ENCODE peak calls at places on chromosomes 1 and 21, in four cellular contexts. J, T, D and Q are unnamed samples.

GRCh38 chr21:36636439-36636838 is 62.5 kb upstream of the SIM2 start:
- DNase-seq in J (no peak), T (no peak), D (no peak), Q (no peak)

GRCh38 chr1:78591971-78592370 is 28.3 kb upstream of the IFI44L start:
- DNase-seq in J (no peak), D (no peak), T (no peak), Q (no peak)

GRCh38 chr1:168335500-168335899 is 54.8 kb downstream of the TBX19 start:
- DNase-seq in J (no peak), T (no peak), D (no peak), Q (no peak)

GRCh38 chr1:25815208-25816111 is 4.3 kb upstream of the MTFR1L start:
- DNase-seq in T (no peak), D (no peak), J (no peak), Q (no peak)

GRCh38 chr1:198118136-198118535 is 38.7 kb upstream of the NEK7 start:
- DNase-seq in T (no peak), D (no peak), J (no peak), Q (no peak)

GRCh38 chr1:1122981-1123480 is 7.1 kb upstream of the C1orf159 start:
- DNase-seq in D (peak; percentile 74), J (peak; percentile 61), T (no peak), Q (no peak)

GRCh38 chr1:83113686-83114085 is 885.2 kb downstream of the TTLL7 start:
- DNase-seq in T (no peak), D (no peak), J (no peak), Q (no peak)

GRCh38 chr1:203000217-203000944 is 6.8 kb upstream of the TMEM183A start:
- DNase-seq in T (no peak), D (no peak), J (no peak), Q (no peak)

GRCh38 chr1:179129702-179130473 is 48.0 kb downstream of the TOR3A start:
- DNase-seq in T (peak; percentile 59), D (no peak), J (no peak), Q (peak; percentile 10)

GRCh38 chr1:17909634-17910033 is 154.5 kb downstream of the ACTL8 start:
- DNase-seq in T (no peak), D (no peak), J (no peak), Q (peak; percentile 23)

GRCh38 chr1:39170731-39171375 is 33.6 kb upstream of the MACF1 start:
- DNase-seq in D (no peak), J (peak; percentile 29), T (no peak), Q (peak; percentile 35)

GRCh38 chr1:207752456-207753132 is 740 bp downstream of the CD46 start:
- DNase-seq in D (peak; percentile 87), J (peak; percentile 28), T (no peak), Q (peak; percentile 60)

GRCh38 chr1:213651077-213651476 is 336.7 kb upstream of the PROX1 start:
- DNase-seq in T (no peak), J (no peak), D (no peak), Q (no peak)

GRCh38 chr1:238960071-238960470 is 426.3 kb upstream of the CHRM3 start:
- DNase-seq in J (no peak), D (no peak), T (no peak), Q (no peak)

GRCh38 chr1:242534753-242535152 is 10.3 kb upstream of the PLD5 start:
- DNase-seq in J (no peak), T (no peak), D (no peak), Q (no peak)

DNA sequence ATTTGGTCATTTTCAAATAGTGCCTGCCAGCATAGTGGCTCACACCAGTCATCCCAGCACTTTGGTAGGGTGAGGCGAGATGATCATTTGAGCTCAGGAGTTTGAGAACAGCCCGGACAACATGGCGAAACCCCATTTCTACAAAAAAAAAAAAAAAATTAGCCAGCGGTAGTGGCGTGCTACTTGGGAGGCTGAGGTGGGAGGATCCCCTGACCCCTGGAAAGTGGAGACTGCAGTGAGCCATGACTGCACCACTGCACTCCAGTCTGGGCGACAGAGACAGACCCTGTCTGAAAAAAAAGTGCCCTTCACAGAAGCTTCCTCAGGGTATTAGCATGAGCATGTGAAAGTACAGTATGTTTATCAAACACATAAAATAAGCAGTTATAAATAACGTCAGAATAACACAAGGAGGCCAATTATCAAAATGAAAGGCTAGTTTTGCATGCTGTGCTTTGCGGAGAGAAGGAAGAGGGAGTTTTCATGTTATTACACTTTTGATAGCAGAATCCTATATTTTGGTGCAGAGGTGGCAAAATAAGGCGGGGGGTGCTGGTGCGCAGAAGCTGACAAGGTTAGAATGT is 785 bp upstream of the METTL13 start:
- DNase-seq in J (no peak), T (no peak), D (no peak), Q (no peak)
- TF ChIP-seq NFIC in J (no peak), T (no peak), D (no peak), Q (no peak)

DNA sequence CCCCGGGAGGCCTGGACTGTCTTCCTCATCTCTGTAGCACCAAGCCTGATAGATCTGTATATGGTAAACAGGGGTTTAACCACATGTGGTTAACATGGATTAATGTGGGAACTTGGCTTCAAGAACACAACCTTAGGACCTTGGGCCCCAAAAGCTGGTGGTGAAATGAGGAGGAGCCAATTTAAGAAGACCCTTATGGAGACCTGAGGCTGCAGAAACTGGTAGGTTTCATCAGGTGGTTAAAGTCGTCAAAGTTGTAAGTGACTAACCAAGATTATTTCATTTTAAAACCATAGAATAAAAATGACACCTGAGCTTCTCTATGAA is 14.0 kb downstream of the THEMIS2 start:
- DNase-seq in J (no peak), T (no peak), D (no peak), Q (no peak)
- TF ChIP-seq NFIC in J (no peak), T (no peak), D (no peak), Q (no peak)

GRCh38 chr1:109761227-109762038 is 2.3 kb downstream of the EPS8L3 start:
- DNase-seq in D (no peak), T (no peak), J (peak; percentile 28), Q (no peak)

GRCh38 chr1:109756848-109757521 is 6.7 kb downstream of the EPS8L3 start:
- DNase-seq in T (no peak), J (no peak), D (no peak), Q (no peak)

GRCh38 chr1:109759513-109760334 is 4.0 kb downstream of the EPS8L3 start:
- DNase-seq in D (no peak), J (no peak), T (no peak), Q (no peak)

GRCh38 chr1:109760581-109761226 is 3.0 kb downstream of the EPS8L3 start:
- DNase-seq in D (no peak), J (no peak), T (no peak), Q (no peak)

GRCh38 chr1:109757936-109758786 is 5.6 kb downstream of the EPS8L3 start:
- DNase-seq in J (no peak), T (no peak), D (no peak), Q (no peak)
- TF ChIP-seq NFIC in J (no peak), T (no peak), D (no peak), Q (no peak)

GRCh38 chr1:8317647-8318360 is at the start of gene SLC45A1:
- DNase-seq in T (no peak), J (peak; percentile 97), D (no peak), Q (peak; percentile 95)
- TF ChIP-seq NFIC in T (no peak), J (no peak), D (no peak), Q (no peak)

DNA sequence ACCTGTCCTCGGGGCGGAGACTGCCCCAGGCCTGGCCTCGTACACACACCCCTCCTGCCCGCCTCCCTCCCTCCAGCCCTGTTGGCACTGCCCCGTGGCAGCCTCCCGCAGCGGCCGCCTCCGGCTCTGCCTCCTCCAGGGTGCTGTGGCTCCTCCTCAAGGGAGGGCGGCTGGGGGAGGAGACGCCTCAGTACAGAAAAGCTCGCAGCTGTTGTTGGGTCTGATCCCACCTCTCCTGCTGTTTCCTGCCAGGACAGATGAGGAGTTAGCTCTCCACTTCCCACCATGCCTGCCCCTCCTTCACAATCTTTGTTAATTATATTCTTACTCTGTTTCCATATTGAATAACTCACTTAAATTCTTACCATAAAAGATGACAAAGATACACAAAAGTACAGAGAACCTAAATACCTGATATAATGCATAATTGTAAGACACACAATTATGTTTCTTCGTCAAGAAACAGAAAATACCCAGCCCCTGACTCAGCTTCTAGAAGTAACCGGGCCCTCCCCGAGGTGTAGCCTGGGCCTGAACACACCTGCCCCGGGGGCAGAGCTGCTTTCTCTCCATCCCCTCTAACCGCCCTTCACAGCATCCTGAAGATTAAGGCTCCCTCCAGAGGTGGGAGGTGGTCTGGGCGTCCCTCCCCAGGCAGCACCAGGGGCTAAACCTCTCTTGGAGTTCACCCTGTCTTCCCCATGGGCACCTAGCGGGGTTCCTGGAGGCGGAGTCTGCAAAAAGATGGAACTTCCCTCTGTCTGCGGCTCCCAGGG is 30.6 kb upstream of the COL6A1 start:
- DNase-seq in D (no peak), J (peak; percentile 41), T (no peak), Q (no peak)
- TF ChIP-seq NFIC in D (no peak), J (no peak), T (no peak), Q (no peak)

GRCh38 chr1:215911406-215911968 is 344.4 kb downstream of the KCTD3 start:
- DNase-seq in J (no peak), D (no peak), T (no peak), Q (no peak)
- TF ChIP-seq NFIC in J (peak; percentile 8), D (no peak), T (no peak), Q (no peak)

DNA sequence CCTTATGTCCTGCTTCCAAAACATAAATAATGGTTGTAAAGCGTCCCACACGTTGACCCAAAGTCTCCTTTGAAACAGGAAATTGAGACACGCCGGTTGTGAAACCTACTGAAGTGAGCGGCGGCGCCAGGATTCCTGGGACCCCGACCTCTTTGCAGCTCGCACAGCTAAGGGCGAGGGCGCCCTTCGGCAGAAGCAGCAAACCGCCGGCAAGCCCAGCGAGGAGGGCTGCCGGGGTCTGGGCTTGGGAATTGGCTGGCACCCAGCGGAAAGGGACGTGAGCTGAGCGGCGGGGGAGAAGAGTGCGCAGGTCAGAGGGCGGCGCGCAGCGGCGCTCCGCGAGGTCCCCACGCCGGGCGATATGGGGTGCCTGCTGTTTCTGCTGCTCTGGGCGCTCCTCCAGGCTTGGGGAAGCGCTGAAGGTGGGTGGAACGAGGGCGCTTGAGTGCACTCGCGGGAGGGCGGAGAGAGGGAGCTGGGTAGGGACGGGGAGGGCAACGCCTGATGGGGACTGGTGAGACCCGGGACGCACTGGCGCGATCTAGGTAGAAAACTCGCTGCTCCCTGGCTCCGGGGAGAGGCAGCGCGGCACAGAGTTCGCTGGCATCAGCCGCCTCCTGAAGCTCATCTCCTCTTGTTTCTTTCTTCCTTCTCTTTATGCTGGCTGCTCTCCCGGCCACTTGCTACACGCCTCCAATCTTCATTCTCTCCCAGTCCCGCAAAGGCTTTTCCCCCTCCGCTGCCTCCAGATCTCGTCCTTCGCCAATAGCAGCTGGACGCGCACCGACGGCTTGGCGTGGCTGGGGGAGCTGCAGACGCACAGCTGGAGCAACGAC is at the start of gene CD1D:
- DNase-seq in T (no peak), D (no peak), J (no peak), Q (no peak)
- TF ChIP-seq NFIC in T (no peak), D (no peak), J (no peak), Q (no peak)

GRCh38 chr1:101006553-101006952 is 19.0 kb downstream of the DPH5 start:
- DNase-seq in T (no peak), D (peak; percentile 32), J (no peak), Q (no peak)
- TF ChIP-seq NFIC in T (no peak), D (no peak), J (no peak), Q (no peak)

GRCh38 chr1:152397474-152397873 is 16.6 kb downstream of the CRNN start:
- DNase-seq in T (no peak), J (no peak), D (peak; percentile 4), Q (peak; percentile 21)

GRCh38 chr1:152394151-152394550 is 19.9 kb downstream of the CRNN start:
- DNase-seq in T (no peak), J (no peak), D (no peak), Q (no peak)

GRCh38 chr1:152398812-152399698 is 15.0 kb downstream of the CRNN start:
- DNase-seq in D (peak; percentile 25), T (no peak), J (no peak), Q (peak; percentile 9)
- TF ChIP-seq NFIC in D (no peak), T (no peak), J (no peak), Q (no peak)